ENCODE peak calls at places on chromosome 6, in five cellular contexts. One of them, this sample, is unnamed.

GRCh38 chr6:36650848-36651247 is 27.7 kb upstream of the CDKN1A start:
- DNase-seq in MM.1S: peak; percentile 29
- DNase-seq in psoas muscle: no peak
- DNase-seq in BE2C: no peak
- DNase-seq in astrocyte: no peak
- DNase-seq in this sample: no peak

GRCh38 chr6:135002229-135002844 is 52.3 kb downstream of the HBS1L start:
- DNase-seq in MM.1S: peak; percentile 56
- DNase-seq in astrocyte: no peak
- DNase-seq in psoas muscle: no peak
- DNase-seq in BE2C: no peak
- DNase-seq in this sample: no peak

GRCh38 chr6:147397306-147397705 is 111.2 kb upstream of the SAMD5 start:
- DNase-seq in MM.1S: no peak
- DNase-seq in BE2C: no peak
- DNase-seq in astrocyte: peak; percentile 5
- DNase-seq in psoas muscle: no peak
- DNase-seq in this sample: no peak

GRCh38 chr6:133587396-133587795 is 301.5 kb upstream of the TCF21 start:
- DNase-seq in astrocyte: no peak
- DNase-seq in MM.1S: no peak
- DNase-seq in BE2C: no peak
- DNase-seq in psoas muscle: no peak
- DNase-seq in this sample: no peak

GRCh38 chr6:163250122-163250521 is 164.4 kb upstream of the QKI start:
- DNase-seq in BE2C: no peak
- DNase-seq in MM.1S: no peak
- DNase-seq in astrocyte: no peak
- DNase-seq in psoas muscle: no peak
- DNase-seq in this sample: no peak

GRCh38 chr6:8492536-8493125 is 57.3 kb upstream of the SLC35B3 start:
- DNase-seq in psoas muscle: no peak
- DNase-seq in astrocyte: peak; percentile 32
- DNase-seq in MM.1S: no peak
- DNase-seq in BE2C: no peak
- DNase-seq in this sample: no peak

GRCh38 chr6:90025418-90026089 is 131.3 kb downstream of the GJA10 start:
- DNase-seq in psoas muscle: no peak
- DNase-seq in MM.1S: no peak
- DNase-seq in astrocyte: peak; percentile 92
- DNase-seq in BE2C: peak; percentile 43
- DNase-seq in this sample: peak; percentile 38

GRCh38 chr6:106146852-106147351 is 60.8 kb downstream of the PRDM1 start:
- DNase-seq in psoas muscle: no peak
- DNase-seq in MM.1S: peak; percentile 62
- DNase-seq in astrocyte: peak; percentile 59
- DNase-seq in BE2C: no peak
- DNase-seq in this sample: peak; percentile 40

GRCh38 chr6:30888472-30889137 is 4.3 kb downstream of the DDR1 start:
- DNase-seq in psoas muscle: no peak
- DNase-seq in astrocyte: peak; percentile 47
- DNase-seq in MM.1S: no peak
- DNase-seq in BE2C: peak; percentile 30
- DNase-seq in this sample: peak; percentile 35

GRCh38 chr6:113067612-113068262 is 720.6 kb downstream of the RFPL4B start:
- DNase-seq in psoas muscle: no peak
- DNase-seq in MM.1S: peak; percentile 14
- DNase-seq in astrocyte: peak; percentile 65
- DNase-seq in BE2C: no peak
- DNase-seq in this sample: no peak

GRCh38 chr6:30364591-30364990 is 19.6 kb downstream of the RPP21 start:
- DNase-seq in MM.1S: no peak
- DNase-seq in psoas muscle: no peak
- DNase-seq in astrocyte: no peak
- DNase-seq in BE2C: no peak
- DNase-seq in this sample: no peak

GRCh38 chr6:119476024-119476423 is 126.5 kb upstream of the MAN1A1 start:
- DNase-seq in BE2C: no peak
- DNase-seq in astrocyte: no peak
- DNase-seq in psoas muscle: no peak
- DNase-seq in MM.1S: no peak
- DNase-seq in this sample: no peak

GRCh38 chr6:104955491-104955890 is 1.4 kb upstream of the LIN28B start:
- DNase-seq in BE2C: peak; percentile 33
- DNase-seq in MM.1S: no peak
- DNase-seq in psoas muscle: no peak
- DNase-seq in astrocyte: no peak
- DNase-seq in this sample: no peak

GRCh38 chr6:65285275-65285674 is 421.8 kb downstream of the EYS start:
- DNase-seq in BE2C: no peak
- DNase-seq in MM.1S: no peak
- DNase-seq in psoas muscle: no peak
- DNase-seq in astrocyte: no peak
- DNase-seq in this sample: no peak

GRCh38 chr6:143575440-143575839 is 63.9 kb upstream of the FUCA2 start:
- DNase-seq in astrocyte: peak; percentile 54
- DNase-seq in BE2C: peak; percentile 40
- DNase-seq in psoas muscle: no peak
- DNase-seq in MM.1S: peak; percentile 46
- DNase-seq in this sample: peak; percentile 38

GRCh38 chr6:68427630-68428029 is 207.5 kb upstream of the ADGRB3 start:
- DNase-seq in astrocyte: peak; percentile 68
- DNase-seq in MM.1S: no peak
- DNase-seq in BE2C: no peak
- DNase-seq in psoas muscle: no peak
- DNase-seq in this sample: no peak

GRCh38 chr6:81049425-81050042 is 702.9 kb downstream of the TENT5A start:
- DNase-seq in MM.1S: no peak
- DNase-seq in astrocyte: peak; percentile 50
- DNase-seq in psoas muscle: no peak
- DNase-seq in BE2C: no peak
- DNase-seq in this sample: no peak

GRCh38 chr6:31622678-31623077 is 2.2 kb downstream of the PRRC2A start:
- DNase-seq in psoas muscle: no peak
- DNase-seq in astrocyte: no peak
- DNase-seq in MM.1S: no peak
- DNase-seq in BE2C: no peak
- DNase-seq in this sample: no peak

GRCh38 chr6:25939593-25939992 is 9.1 kb upstream of the SLC17A2 start:
- DNase-seq in BE2C: no peak
- DNase-seq in MM.1S: no peak
- DNase-seq in astrocyte: no peak
- DNase-seq in psoas muscle: no peak
- DNase-seq in this sample: no peak
- H3K4me3 ChIP-seq in BE2C: no peak overlapping the region
- H3K4me3 ChIP-seq in MM.1S: no peak overlapping the region
- H3K4me3 ChIP-seq in astrocyte: no peak overlapping the region
- H3K4me3 ChIP-seq in psoas muscle: no peak overlapping the region
- H3K4me3 ChIP-seq in this sample: no peak overlapping the region

GRCh38 chr6:71556141-71556540 is 267.5 kb downstream of the OGFRL1 start:
- DNase-seq in MM.1S: no peak
- DNase-seq in psoas muscle: no peak
- DNase-seq in astrocyte: no peak
- DNase-seq in BE2C: no peak
- DNase-seq in this sample: no peak
- H3K9me3 ChIP-seq in MM.1S: no peaks in the 10 kb centered on the region
- H3K9me3 ChIP-seq in psoas muscle: peaks cover 24% of the 10 kb centered on the region
- H3K9me3 ChIP-seq in astrocyte: peaks cover 19% of the 10 kb centered on the region
- H3K9me3 ChIP-seq in BE2C: peaks cover 2% of the 10 kb centered on the region
- H3K9me3 ChIP-seq in this sample: no peaks in the 10 kb centered on the region

GRCh38 chr6:73293331-73293730 is 30.3 kb upstream of the KHDC1 start:
- DNase-seq in BE2C: no peak
- DNase-seq in MM.1S: no peak
- DNase-seq in psoas muscle: no peak
- DNase-seq in astrocyte: no peak
- DNase-seq in this sample: no peak

GRCh38 chr6:73286752-73287151 is 23.8 kb upstream of the KHDC1 start:
- DNase-seq in BE2C: no peak
- DNase-seq in astrocyte: no peak
- DNase-seq in psoas muscle: no peak
- DNase-seq in MM.1S: no peak
- DNase-seq in this sample: no peak

GRCh38 chr6:73285674-73286283 is 22.8 kb upstream of the KHDC1 start:
- DNase-seq in BE2C: no peak
- DNase-seq in astrocyte: peak; percentile 48
- DNase-seq in MM.1S: peak; percentile 11
- DNase-seq in psoas muscle: no peak
- DNase-seq in this sample: no peak

DNA sequence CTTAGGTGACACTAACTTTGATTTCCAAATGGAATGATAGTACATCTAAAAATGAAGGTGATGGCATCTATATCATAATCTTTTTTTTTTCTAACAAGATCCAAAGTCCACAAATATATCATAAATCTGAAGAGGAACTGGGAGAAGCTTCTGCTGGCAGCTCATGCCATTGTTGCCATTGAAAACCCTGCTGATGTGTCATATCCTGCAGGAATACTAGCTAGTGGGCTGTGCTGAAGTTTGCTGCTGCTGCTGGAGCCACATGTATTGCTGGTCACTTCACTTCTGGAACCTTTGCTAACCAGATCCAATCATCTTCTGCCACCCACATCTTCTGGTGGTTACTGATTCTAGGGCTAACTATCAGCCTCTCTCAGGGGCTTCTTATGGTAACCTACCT is 27.4 kb upstream of the KHDC1 start:
- DNase-seq in MM.1S: no peak
- DNase-seq in BE2C: no peak
- DNase-seq in psoas muscle: no peak
- DNase-seq in astrocyte: peak; percentile 18
- DNase-seq in this sample: peak; percentile 50
- H3K4me3 ChIP-seq in MM.1S: no peak overlapping the region
- H3K4me3 ChIP-seq in BE2C: no peak overlapping the region
- H3K4me3 ChIP-seq in psoas muscle: no peak overlapping the region
- H3K4me3 ChIP-seq in astrocyte: no peak overlapping the region
- H3K4me3 ChIP-seq in this sample: no peak overlapping the region

GRCh38 chr6:376823-377571 is 14.6 kb upstream of the IRF4 start:
- DNase-seq in astrocyte: no peak
- DNase-seq in MM.1S: no peak
- DNase-seq in psoas muscle: no peak
- DNase-seq in BE2C: no peak
- DNase-seq in this sample: no peak

GRCh38 chr6:380234-381218 is 11.0 kb upstream of the IRF4 start:
- DNase-seq in psoas muscle: peak; percentile 41
- DNase-seq in MM.1S: no peak
- DNase-seq in astrocyte: no peak
- DNase-seq in BE2C: no peak
- DNase-seq in this sample: no peak

GRCh38 chr6:379367-380181 is 12.0 kb upstream of the IRF4 start:
- DNase-seq in BE2C: no peak
- DNase-seq in MM.1S: no peak
- DNase-seq in astrocyte: no peak
- DNase-seq in psoas muscle: no peak
- DNase-seq in this sample: no peak

GRCh38 chr6:378090-378957 is 13.2 kb upstream of the IRF4 start:
- DNase-seq in BE2C: no peak
- DNase-seq in astrocyte: no peak
- DNase-seq in psoas muscle: peak; percentile 43
- DNase-seq in MM.1S: no peak
- DNase-seq in this sample: no peak

GRCh38 chr6:378958-379366 is 12.6 kb upstream of the IRF4 start:
- DNase-seq in BE2C: no peak
- DNase-seq in astrocyte: no peak
- DNase-seq in MM.1S: no peak
- DNase-seq in psoas muscle: peak; percentile 45
- DNase-seq in this sample: no peak
- H3K9me3 ChIP-seq in BE2C: peaks cover 4% of the 10 kb centered on the region
- H3K9me3 ChIP-seq in astrocyte: no peaks in the 10 kb centered on the region
- H3K9me3 ChIP-seq in MM.1S: no peaks in the 10 kb centered on the region
- H3K9me3 ChIP-seq in psoas muscle: no peaks in the 10 kb centered on the region
- H3K9me3 ChIP-seq in this sample: no peaks in the 10 kb centered on the region

DNA sequence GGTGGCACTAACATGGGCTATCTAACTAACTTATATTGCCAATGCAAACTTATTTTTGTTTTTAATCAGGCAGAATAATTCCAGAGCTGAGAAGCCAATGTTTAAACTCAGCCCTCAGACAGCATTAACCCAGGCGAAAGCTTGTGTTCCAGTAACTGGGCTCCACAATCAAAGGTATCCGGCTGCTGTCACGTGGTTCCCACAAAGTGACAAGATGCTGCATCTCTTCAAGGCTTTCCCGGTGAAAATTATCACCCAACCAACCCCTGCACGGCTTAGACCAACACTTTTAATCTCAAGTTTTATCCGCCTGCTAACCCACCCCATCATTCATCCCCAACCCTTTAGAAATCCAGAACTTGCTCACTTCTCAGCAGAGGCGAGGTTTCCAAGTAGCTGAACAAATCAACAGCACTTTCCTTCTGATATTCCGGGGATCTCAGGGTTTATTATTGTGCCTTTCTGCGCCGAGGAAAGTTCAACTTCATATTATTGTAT is 874 bp downstream of the MTCL3 start:
- DNase-seq in astrocyte: no peak
- DNase-seq in MM.1S: no peak
- DNase-seq in BE2C: peak; percentile 51
- DNase-seq in psoas muscle: no peak
- DNase-seq in this sample: no peak
- H3K4me3 ChIP-seq in astrocyte: peak overlapping the region; percentile 70
- H3K4me3 ChIP-seq in MM.1S: no peak overlapping the region
- H3K4me3 ChIP-seq in BE2C: peak overlapping the region; percentile 99
- H3K4me3 ChIP-seq in psoas muscle: no peak overlapping the region
- H3K4me3 ChIP-seq in this sample: no peak overlapping the region

GRCh38 chr6:27452496-27452897 is 20.4 kb downstream of the ZNF184 start:
- DNase-seq in BE2C: no peak
- DNase-seq in MM.1S: no peak
- DNase-seq in psoas muscle: no peak
- DNase-seq in astrocyte: no peak
- DNase-seq in this sample: no peak

GRCh38 chr6:27448456-27448855 is 24.4 kb downstream of the ZNF184 start:
- DNase-seq in psoas muscle: no peak
- DNase-seq in astrocyte: no peak
- DNase-seq in BE2C: no peak
- DNase-seq in MM.1S: no peak
- DNase-seq in this sample: no peak

GRCh38 chr6:27451660-27452390 is 21.1 kb downstream of the ZNF184 start:
- DNase-seq in BE2C: no peak
- DNase-seq in astrocyte: no peak
- DNase-seq in MM.1S: no peak
- DNase-seq in psoas muscle: no peak
- DNase-seq in this sample: no peak
- H3K9me3 ChIP-seq in BE2C: no peaks in the 10 kb centered on the region
- H3K9me3 ChIP-seq in astrocyte: peaks cover 68% of the 10 kb centered on the region
- H3K9me3 ChIP-seq in MM.1S: peaks cover 5% of the 10 kb centered on the region
- H3K9me3 ChIP-seq in psoas muscle: peaks cover 90% of the 10 kb centered on the region
- H3K9me3 ChIP-seq in this sample: peaks cover 97% of the 10 kb centered on the region

DNA sequence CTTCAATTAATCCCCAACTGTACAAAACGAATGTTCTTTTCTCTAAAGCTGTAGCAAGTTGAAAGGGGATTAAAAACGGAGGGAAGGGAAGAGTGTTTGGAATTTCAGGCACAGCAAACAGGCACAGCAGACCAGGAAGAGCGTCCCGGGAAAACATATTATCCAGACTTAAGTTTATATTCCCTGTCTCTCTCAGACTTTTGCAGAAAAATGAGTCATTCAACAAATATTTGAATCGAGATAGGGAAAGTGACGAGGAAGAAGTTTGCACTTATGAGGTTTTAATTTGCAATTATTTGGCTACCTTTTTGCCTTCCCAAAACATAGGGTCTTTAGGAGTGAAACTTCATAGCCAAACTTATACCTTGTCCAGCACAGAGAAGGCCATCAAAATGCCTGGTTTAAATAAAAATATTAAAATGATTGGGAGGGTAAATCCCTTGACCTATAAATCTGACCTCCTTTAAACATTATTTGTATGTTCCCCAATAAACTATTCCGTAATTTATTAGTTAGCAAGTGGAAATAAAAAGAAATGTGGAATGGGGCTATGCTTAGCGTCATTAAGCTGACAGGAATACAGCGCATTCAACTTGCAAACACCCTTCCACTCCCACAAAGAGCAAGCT is 16.0 kb downstream of the HFE start:
- DNase-seq in BE2C: no peak
- DNase-seq in MM.1S: no peak
- DNase-seq in astrocyte: peak; percentile 70
- DNase-seq in psoas muscle: no peak
- DNase-seq in this sample: no peak
- H3K4me3 ChIP-seq in BE2C: peak overlapping the region; percentile 32
- H3K4me3 ChIP-seq in MM.1S: peak overlapping the region; percentile 9
- H3K4me3 ChIP-seq in astrocyte: peak overlapping the region; percentile 67
- H3K4me3 ChIP-seq in psoas muscle: peak overlapping the region; percentile 73
- H3K4me3 ChIP-seq in this sample: peak overlapping the region; percentile 49